ENCODE peak calls at places on chromosomes 6 and 20, in ten cellular contexts. One of them, this sample, is unnamed.

GRCh38 chr6:971981-972640 is 279.2 kb upstream of the EXOC2 start:
- DNase-seq in cardiac muscle cell: no peak
- DNase-seq in colonic mucosa: no peak
- DNase-seq in AG09309: peak
- DNase-seq in bronchial epithelial cell: peak
- DNase-seq in fibroblast of lung: no peak
- DNase-seq in adrenal gland: no peak
- DNase-seq in lower lobe of right lung: no peak
- DNase-seq in progenitor cell of endocrine pancreas: no peak
- DNase-seq in spleen: no peak
- DNase-seq in this sample: no peak

GRCh38 chr6:90420495-90420894 is 123.9 kb upstream of the BACH2 start:
- DNase-seq in cardiac muscle cell: no peak
- DNase-seq in colonic mucosa: no peak
- DNase-seq in AG09309: no peak
- DNase-seq in bronchial epithelial cell: no peak
- DNase-seq in fibroblast of lung: no peak
- DNase-seq in adrenal gland: no peak
- DNase-seq in lower lobe of right lung: no peak
- DNase-seq in progenitor cell of endocrine pancreas: no peak
- DNase-seq in spleen: no peak
- DNase-seq in this sample: no peak

GRCh38 chr6:136980070-136980469 is 58.0 kb downstream of the SLC35D3 start:
- DNase-seq in cardiac muscle cell: no peak
- DNase-seq in colonic mucosa: no peak
- DNase-seq in AG09309: no peak
- DNase-seq in bronchial epithelial cell: no peak
- DNase-seq in fibroblast of lung: no peak
- DNase-seq in adrenal gland: no peak
- DNase-seq in lower lobe of right lung: no peak
- DNase-seq in progenitor cell of endocrine pancreas: no peak
- DNase-seq in spleen: no peak
- DNase-seq in this sample: no peak

GRCh38 chr6:18990313-18990978 is 603.3 kb downstream of the RNF144B start:
- DNase-seq in cardiac muscle cell: peak
- DNase-seq in colonic mucosa: peak
- DNase-seq in AG09309: no peak
- DNase-seq in bronchial epithelial cell: peak
- DNase-seq in fibroblast of lung: peak
- DNase-seq in adrenal gland: peak
- DNase-seq in lower lobe of right lung: peak
- DNase-seq in progenitor cell of endocrine pancreas: peak
- DNase-seq in spleen: peak
- DNase-seq in this sample: peak

GRCh38 chr6:43771210-43771857 is 1.3 kb downstream of the VEGFA start:
- DNase-seq in cardiac muscle cell: peak
- DNase-seq in colonic mucosa: peak
- DNase-seq in AG09309: no peak
- DNase-seq in bronchial epithelial cell: peak
- DNase-seq in fibroblast of lung: peak
- DNase-seq in adrenal gland: peak
- DNase-seq in lower lobe of right lung: peak
- DNase-seq in progenitor cell of endocrine pancreas: peak
- DNase-seq in spleen: peak
- DNase-seq in this sample: peak

GRCh38 chr6:162849269-162849668 is 121.5 kb downstream of the PACRG start:
- DNase-seq in cardiac muscle cell: no peak
- DNase-seq in colonic mucosa: no peak
- DNase-seq in AG09309: no peak
- DNase-seq in bronchial epithelial cell: no peak
- DNase-seq in fibroblast of lung: no peak
- DNase-seq in adrenal gland: no peak
- DNase-seq in lower lobe of right lung: no peak
- DNase-seq in progenitor cell of endocrine pancreas: no peak
- DNase-seq in spleen: no peak
- DNase-seq in this sample: no peak

GRCh38 chr20:60116128-60116909 is 158.1 kb downstream of the CDH26 start:
- DNase-seq in cardiac muscle cell: no peak
- DNase-seq in colonic mucosa: no peak
- DNase-seq in AG09309: no peak
- DNase-seq in bronchial epithelial cell: no peak
- DNase-seq in fibroblast of lung: no peak
- DNase-seq in adrenal gland: no peak
- DNase-seq in lower lobe of right lung: no peak
- DNase-seq in progenitor cell of endocrine pancreas: no peak
- DNase-seq in spleen: no peak
- DNase-seq in this sample: no peak

GRCh38 chr6:5497896-5498578 is 236.7 kb downstream of the FARS2 start:
- DNase-seq in cardiac muscle cell: peak
- DNase-seq in colonic mucosa: no peak
- DNase-seq in AG09309: peak
- DNase-seq in bronchial epithelial cell: no peak
- DNase-seq in fibroblast of lung: peak
- DNase-seq in adrenal gland: no peak
- DNase-seq in lower lobe of right lung: no peak
- DNase-seq in progenitor cell of endocrine pancreas: no peak
- DNase-seq in spleen: no peak
- DNase-seq in this sample: peak

GRCh38 chr20:25252226-25252625 is 4.3 kb downstream of the PYGB start:
- DNase-seq in cardiac muscle cell: no peak
- DNase-seq in colonic mucosa: peak
- DNase-seq in AG09309: no peak
- DNase-seq in bronchial epithelial cell: no peak
- DNase-seq in fibroblast of lung: no peak
- DNase-seq in adrenal gland: no peak
- DNase-seq in lower lobe of right lung: no peak
- DNase-seq in progenitor cell of endocrine pancreas: no peak
- DNase-seq in spleen: no peak
- DNase-seq in this sample: no peak

GRCh38 chr6:14396826-14397517 is 279.4 kb downstream of the CD83 start:
- DNase-seq in cardiac muscle cell: peak
- DNase-seq in colonic mucosa: no peak
- DNase-seq in AG09309: no peak
- DNase-seq in bronchial epithelial cell: peak
- DNase-seq in fibroblast of lung: peak
- DNase-seq in adrenal gland: no peak
- DNase-seq in lower lobe of right lung: peak
- DNase-seq in progenitor cell of endocrine pancreas: no peak
- DNase-seq in spleen: peak
- DNase-seq in this sample: peak

GRCh38 chr6:29424575-29424974 is 9.8 kb downstream of the OR12D1 start:
- DNase-seq in cardiac muscle cell: no peak
- DNase-seq in colonic mucosa: no peak
- DNase-seq in AG09309: no peak
- DNase-seq in bronchial epithelial cell: peak
- DNase-seq in fibroblast of lung: no peak
- DNase-seq in adrenal gland: no peak
- DNase-seq in lower lobe of right lung: no peak
- DNase-seq in progenitor cell of endocrine pancreas: no peak
- DNase-seq in spleen: no peak
- DNase-seq in this sample: no peak

GRCh38 chr6:166162599-166163342 is 4.9 kb downstream of the TBXT start:
- DNase-seq in cardiac muscle cell: no peak
- DNase-seq in colonic mucosa: no peak
- DNase-seq in AG09309: no peak
- DNase-seq in bronchial epithelial cell: no peak
- DNase-seq in fibroblast of lung: no peak
- DNase-seq in adrenal gland: no peak
- DNase-seq in lower lobe of right lung: no peak
- DNase-seq in progenitor cell of endocrine pancreas: no peak
- DNase-seq in spleen: no peak
- DNase-seq in this sample: no peak

GRCh38 chr6:88586371-88587157 is 376.9 kb downstream of the RNGTT start:
- DNase-seq in cardiac muscle cell: no peak
- DNase-seq in colonic mucosa: no peak
- DNase-seq in AG09309: no peak
- DNase-seq in bronchial epithelial cell: no peak
- DNase-seq in fibroblast of lung: peak
- DNase-seq in adrenal gland: peak
- DNase-seq in lower lobe of right lung: no peak
- DNase-seq in progenitor cell of endocrine pancreas: no peak
- DNase-seq in spleen: no peak
- DNase-seq in this sample: peak

GRCh38 chr6:168111911-168112310 is 32.9 kb upstream of the FRMD1 start:
- DNase-seq in cardiac muscle cell: no peak
- DNase-seq in colonic mucosa: no peak
- DNase-seq in AG09309: no peak
- DNase-seq in bronchial epithelial cell: no peak
- DNase-seq in fibroblast of lung: no peak
- DNase-seq in adrenal gland: no peak
- DNase-seq in lower lobe of right lung: peak
- DNase-seq in progenitor cell of endocrine pancreas: no peak
- DNase-seq in spleen: peak
- DNase-seq in this sample: no peak

GRCh38 chr6:124368131-124368530 is 564.5 kb downstream of the NKAIN2 start:
- DNase-seq in cardiac muscle cell: no peak
- DNase-seq in colonic mucosa: no peak
- DNase-seq in AG09309: no peak
- DNase-seq in bronchial epithelial cell: no peak
- DNase-seq in fibroblast of lung: peak
- DNase-seq in adrenal gland: no peak
- DNase-seq in lower lobe of right lung: no peak
- DNase-seq in progenitor cell of endocrine pancreas: no peak
- DNase-seq in spleen: no peak
- DNase-seq in this sample: no peak

GRCh38 chr6:170011233-170012142 is 260.1 kb downstream of the ERMARD start:
- DNase-seq in cardiac muscle cell: no peak
- DNase-seq in colonic mucosa: peak
- DNase-seq in AG09309: no peak
- DNase-seq in bronchial epithelial cell: no peak
- DNase-seq in fibroblast of lung: no peak
- DNase-seq in adrenal gland: no peak
- DNase-seq in lower lobe of right lung: no peak
- DNase-seq in progenitor cell of endocrine pancreas: no peak
- DNase-seq in spleen: no peak
- DNase-seq in this sample: no peak
- TF ChIP-seq CTCF in cardiac muscle cell: no peak
- TF ChIP-seq CTCF in colonic mucosa: no peak
- TF ChIP-seq CTCF in AG09309: no peak
- TF ChIP-seq CTCF in bronchial epithelial cell: no peak
- TF ChIP-seq CTCF in fibroblast of lung: no peak
- TF ChIP-seq CTCF in adrenal gland: no peak
- TF ChIP-seq CTCF in lower lobe of right lung: no peak
- TF ChIP-seq CTCF in progenitor cell of endocrine pancreas: no peak
- TF ChIP-seq CTCF in spleen: no peak
- TF ChIP-seq CTCF in this sample: no peak

DNA sequence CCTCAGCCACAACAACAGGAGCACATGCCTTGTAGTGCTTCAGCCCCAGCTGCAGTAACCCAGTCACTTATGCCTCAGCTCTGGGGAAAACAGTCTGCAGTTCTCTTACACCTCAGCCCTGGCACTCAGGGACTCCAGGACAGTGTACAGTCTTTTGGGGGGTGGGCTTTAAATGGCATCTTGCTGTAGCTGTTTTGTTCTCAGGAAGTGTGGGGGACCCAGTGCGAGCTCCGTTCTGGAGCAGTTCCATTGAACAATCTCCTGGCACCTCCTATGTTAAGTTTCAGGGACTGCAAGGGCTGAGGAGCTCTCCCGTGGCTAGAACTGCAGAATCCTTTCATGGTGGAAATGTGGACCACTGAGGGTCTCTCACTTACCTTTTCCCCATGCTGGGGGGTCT is 55.2 kb downstream of the PLCG1 start:
- DNase-seq in cardiac muscle cell: no peak
- DNase-seq in colonic mucosa: no peak
- DNase-seq in AG09309: no peak
- DNase-seq in bronchial epithelial cell: no peak
- DNase-seq in fibroblast of lung: no peak
- DNase-seq in adrenal gland: no peak
- DNase-seq in lower lobe of right lung: no peak
- DNase-seq in progenitor cell of endocrine pancreas: no peak
- DNase-seq in spleen: no peak
- DNase-seq in this sample: no peak
- TF ChIP-seq CTCF in cardiac muscle cell: no peak
- TF ChIP-seq CTCF in colonic mucosa: no peak
- TF ChIP-seq CTCF in AG09309: no peak
- TF ChIP-seq CTCF in bronchial epithelial cell: no peak
- TF ChIP-seq CTCF in fibroblast of lung: no peak
- TF ChIP-seq CTCF in adrenal gland: no peak
- TF ChIP-seq CTCF in lower lobe of right lung: no peak
- TF ChIP-seq CTCF in progenitor cell of endocrine pancreas: no peak
- TF ChIP-seq CTCF in spleen: no peak
- TF ChIP-seq CTCF in this sample: no peak

GRCh38 chr6:42563697-42564495 is at the start of gene UBR2:
- DNase-seq in cardiac muscle cell: peak
- DNase-seq in colonic mucosa: peak
- DNase-seq in AG09309: peak
- DNase-seq in bronchial epithelial cell: peak
- DNase-seq in fibroblast of lung: peak
- DNase-seq in adrenal gland: peak
- DNase-seq in lower lobe of right lung: peak
- DNase-seq in progenitor cell of endocrine pancreas: peak
- DNase-seq in spleen: peak
- DNase-seq in this sample: peak
- TF ChIP-seq CTCF in cardiac muscle cell: peak
- TF ChIP-seq CTCF in colonic mucosa: peak
- TF ChIP-seq CTCF in AG09309: no peak
- TF ChIP-seq CTCF in bronchial epithelial cell: peak
- TF ChIP-seq CTCF in fibroblast of lung: peak
- TF ChIP-seq CTCF in adrenal gland: peak
- TF ChIP-seq CTCF in lower lobe of right lung: peak
- TF ChIP-seq CTCF in progenitor cell of endocrine pancreas: peak
- TF ChIP-seq CTCF in spleen: no peak
- TF ChIP-seq CTCF in this sample: peak

GRCh38 chr6:99612551-99613397 is 6.1 kb downstream of the PRDM13 start:
- DNase-seq in cardiac muscle cell: no peak
- DNase-seq in colonic mucosa: no peak
- DNase-seq in AG09309: no peak
- DNase-seq in bronchial epithelial cell: no peak
- DNase-seq in fibroblast of lung: no peak
- DNase-seq in adrenal gland: no peak
- DNase-seq in lower lobe of right lung: no peak
- DNase-seq in progenitor cell of endocrine pancreas: no peak
- DNase-seq in spleen: no peak
- DNase-seq in this sample: no peak

GRCh38 chr6:99611148-99611547 is 4.5 kb downstream of the PRDM13 start:
- DNase-seq in cardiac muscle cell: no peak
- DNase-seq in colonic mucosa: no peak
- DNase-seq in AG09309: no peak
- DNase-seq in bronchial epithelial cell: peak
- DNase-seq in fibroblast of lung: no peak
- DNase-seq in adrenal gland: no peak
- DNase-seq in lower lobe of right lung: no peak
- DNase-seq in progenitor cell of endocrine pancreas: no peak
- DNase-seq in spleen: no peak
- DNase-seq in this sample: no peak

GRCh38 chr6:99614430-99615161 is 8.0 kb downstream of the PRDM13 start:
- DNase-seq in cardiac muscle cell: no peak
- DNase-seq in colonic mucosa: no peak
- DNase-seq in AG09309: no peak
- DNase-seq in bronchial epithelial cell: no peak
- DNase-seq in fibroblast of lung: no peak
- DNase-seq in adrenal gland: no peak
- DNase-seq in lower lobe of right lung: peak
- DNase-seq in progenitor cell of endocrine pancreas: no peak
- DNase-seq in spleen: peak
- DNase-seq in this sample: no peak

GRCh38 chr6:99613398-99613704 is 6.7 kb downstream of the PRDM13 start:
- DNase-seq in cardiac muscle cell: peak
- DNase-seq in colonic mucosa: peak
- DNase-seq in AG09309: no peak
- DNase-seq in bronchial epithelial cell: no peak
- DNase-seq in fibroblast of lung: peak
- DNase-seq in adrenal gland: no peak
- DNase-seq in lower lobe of right lung: peak
- DNase-seq in progenitor cell of endocrine pancreas: no peak
- DNase-seq in spleen: peak
- DNase-seq in this sample: no peak

GRCh38 chr6:99613705-99614429 is 7.2 kb downstream of the PRDM13 start:
- DNase-seq in cardiac muscle cell: no peak
- DNase-seq in colonic mucosa: no peak
- DNase-seq in AG09309: no peak
- DNase-seq in bronchial epithelial cell: no peak
- DNase-seq in fibroblast of lung: no peak
- DNase-seq in adrenal gland: no peak
- DNase-seq in lower lobe of right lung: peak
- DNase-seq in progenitor cell of endocrine pancreas: no peak
- DNase-seq in spleen: no peak
- DNase-seq in this sample: no peak
- TF ChIP-seq CTCF in cardiac muscle cell: no peak
- TF ChIP-seq CTCF in colonic mucosa: no peak
- TF ChIP-seq CTCF in AG09309: no peak
- TF ChIP-seq CTCF in bronchial epithelial cell: no peak
- TF ChIP-seq CTCF in fibroblast of lung: no peak
- TF ChIP-seq CTCF in adrenal gland: no peak
- TF ChIP-seq CTCF in lower lobe of right lung: no peak
- TF ChIP-seq CTCF in progenitor cell of endocrine pancreas: no peak
- TF ChIP-seq CTCF in spleen: no peak
- TF ChIP-seq CTCF in this sample: no peak